ENCODE peak calls at places on chromosomes 12 and 14, in five cellular contexts. Y is cardiac muscle cell, Z is GM13976, R is testis, W is nephron progenitor cell. T is an unnamed sample.

GRCh38 chr12:63978519-63978918 is 134.0 kb downstream of the SRGAP1 start:
- DNase-seq in R (no peak), Z (no peak), W (no peak), Y (no peak), T (no peak)

GRCh38 chr14:23034498-23035302 is at the start of gene PSMB5:
- DNase-seq in R (peak; percentile 97), Y (peak; percentile 95), W (peak; percentile 76), Z (peak; percentile 91), T (peak; percentile 75)

GRCh38 chr14:90612801-90613200 is 203.4 kb downstream of the TTC7B start:
- DNase-seq in W (no peak), Y (no peak), R (no peak), Z (no peak), T (no peak)

GRCh38 chr12:75960086-75960910 is 71.3 kb downstream of the PHLDA1 start:
- DNase-seq in R (no peak), Z (peak; percentile 20), Y (no peak), W (no peak), T (no peak)

GRCh38 chr14:95573313-95573712 is 38.5 kb downstream of the GLRX5 start:
- DNase-seq in R (peak; percentile 60), Z (no peak), Y (no peak), W (no peak), T (no peak)

GRCh38 chr12:98042668-98043067 is 472.7 kb upstream of the TMPO start:
- DNase-seq in R (no peak), Z (no peak), Y (no peak), W (no peak), T (no peak)

GRCh38 chr12:120261951-120262851 is 3.3 kb downstream of the PXN start:
- DNase-seq in Z (no peak), W (no peak), Y (no peak), R (peak; percentile 76), T (no peak)

GRCh38 chr12:117342247-117342646 is 19.2 kb downstream of the NOS1 start:
- DNase-seq in W (no peak), Y (no peak), Z (no peak), R (no peak), T (no peak)

GRCh38 chr14:101457177-101457935 is 103.9 kb upstream of the DIO3 start:
- DNase-seq in Y (no peak), Z (no peak), W (peak; percentile 43), R (no peak), T (peak; percentile 11)

GRCh38 chr14:69363055-69363454 is 35.0 kb downstream of the ERH start:
- DNase-seq in R (peak; percentile 55), Y (peak; percentile 43), Z (no peak), W (peak; percentile 51), T (peak; percentile 13)

GRCh38 chr14:104723651-104724406 is at the start of gene ADSS1:
- DNase-seq in Y (peak; percentile 84), R (peak; percentile 67), W (peak; percentile 79), Z (peak; percentile 95), T (peak; percentile 64)

GRCh38 chr12:43965899-43966298 is 130.0 kb downstream of the TMEM117 start:
- DNase-seq in Z (no peak), Y (no peak), R (no peak), W (no peak), T (no peak)

GRCh38 chr12:93947486-93947885 is 200.9 kb upstream of the PLXNC1 start:
- DNase-seq in W (no peak), Y (no peak), Z (no peak), R (no peak), T (no peak)

GRCh38 chr14:96001866-96002510 is 37.2 kb upstream of the C14orf132 start:
- DNase-seq in W (peak; percentile 19), Z (no peak), R (no peak), Y (no peak), T (no peak)

GRCh38 chr12:89305373-89305772 is 46.9 kb downstream of the DUSP6 start:
- DNase-seq in Y (no peak), R (no peak), W (no peak), Z (no peak), T (no peak)

GRCh38 chr12:65123435-65124063 is 2.4 kb upstream of the WIF1 start:
- DNase-seq in W (peak; percentile 27), R (no peak), Y (peak; percentile 68), Z (peak; percentile 21), T (no peak)

GRCh38 chr12:10140001-10140400 is 10.0 kb upstream of the CLEC7A start:
- DNase-seq in Y (peak; percentile 45), W (peak; percentile 34), R (peak; percentile 57), Z (peak; percentile 46), T (peak; percentile 22)

GRCh38 chr14:31252865-31253264 is 45.3 kb upstream of the HECTD1 start:
- DNase-seq in Y (no peak), W (no peak), Z (no peak), R (no peak), T (no peak)

GRCh38 chr14:80313806-80314205 is 102.5 kb upstream of the DIO2 start:
- DNase-seq in Y (no peak), Z (no peak), W (no peak), R (no peak), T (no peak)

GRCh38 chr12:48009471-48009870 is 5.2 kb upstream of the COL2A1 start:
- DNase-seq in Z (no peak), R (no peak), Y (no peak), W (no peak), T (no peak)

GRCh38 chr12:78269620-78270019 is 438.9 kb downstream of the NAV3 start:
- DNase-seq in Z (no peak), R (no peak), Y (no peak), W (no peak), T (no peak)

GRCh38 chr12:113056631-113057488 is at the start of gene DTX1:
- DNase-seq in Y (peak; percentile 12), Z (peak; percentile 61), R (peak; percentile 58), W (peak; percentile 51), T (no peak)

GRCh38 chr14:103923863-103924262 is 4.4 kb upstream of the TDRD9 start:
- DNase-seq in Z (no peak), W (no peak), Y (no peak), R (no peak), T (no peak)

GRCh38 chr12:121283388-121283787 is 13.1 kb downstream of the CAMKK2 start:
- DNase-seq in W (no peak), Y (no peak), Z (no peak), R (no peak), T (no peak)

DNA sequence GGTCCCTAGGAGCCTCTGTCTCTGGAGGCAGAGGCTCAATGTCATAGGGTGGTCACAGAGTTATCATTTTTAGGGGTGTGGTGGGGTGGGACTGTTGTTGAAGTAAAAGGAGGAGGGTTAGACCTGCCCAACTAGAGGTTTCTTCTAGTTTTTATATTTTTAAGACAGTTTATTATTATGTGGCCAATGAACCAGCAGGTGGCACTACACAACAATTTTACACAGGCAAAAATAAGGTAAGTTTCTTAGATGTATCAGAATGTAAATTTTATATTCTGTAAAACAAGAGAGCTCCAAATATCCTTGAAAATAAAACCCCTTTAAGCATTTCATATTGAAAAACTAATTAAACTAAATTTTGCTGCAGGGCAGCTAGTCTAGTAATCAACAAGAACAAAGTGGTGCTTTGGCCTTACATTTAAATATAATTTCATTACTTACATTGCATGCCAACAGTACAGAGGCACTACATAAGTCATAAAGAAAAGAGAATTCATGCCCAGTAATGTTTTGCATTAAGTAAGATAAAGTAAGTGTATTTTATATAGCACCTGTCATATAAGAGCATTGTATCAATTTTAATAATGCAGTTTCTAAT is 22.2 kb upstream of the OVCH1 start:
- DNase-seq in Y (peak; percentile 29), Z (peak; percentile 25), W (peak; percentile 28), R (peak; percentile 43), T (peak; percentile 45)
- TF ChIP-seq CTCF in Y (peak; percentile 47), Z (peak; percentile 32), W (peak; percentile 61), R (peak; percentile 35), T (peak; percentile 98)

DNA sequence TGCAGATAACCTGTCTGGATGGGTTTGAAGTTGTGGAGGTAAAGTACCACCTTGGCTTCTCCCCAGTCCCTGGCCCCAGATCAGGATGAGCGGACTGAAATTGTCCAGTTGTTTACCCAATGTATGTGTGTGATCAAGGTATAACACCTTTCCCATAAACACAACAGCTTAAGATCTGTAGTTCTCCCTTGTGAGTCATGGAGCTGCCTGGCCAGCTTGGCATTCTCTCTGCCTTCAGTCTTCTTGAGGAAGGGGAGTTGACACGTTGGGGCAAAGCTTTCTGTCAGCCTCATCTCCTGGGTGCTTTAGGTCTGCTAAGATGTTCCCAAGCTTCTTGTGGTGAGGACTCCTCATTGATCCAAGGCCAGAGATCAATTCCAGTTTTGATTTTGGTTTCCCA is 6.1 kb downstream of the C1S start:
- DNase-seq in R (no peak), Y (no peak), W (no peak), Z (no peak), T (no peak)
- TF ChIP-seq CTCF in R (no peak), Y (no peak), W (no peak), Z (no peak), T (no peak)

DNA sequence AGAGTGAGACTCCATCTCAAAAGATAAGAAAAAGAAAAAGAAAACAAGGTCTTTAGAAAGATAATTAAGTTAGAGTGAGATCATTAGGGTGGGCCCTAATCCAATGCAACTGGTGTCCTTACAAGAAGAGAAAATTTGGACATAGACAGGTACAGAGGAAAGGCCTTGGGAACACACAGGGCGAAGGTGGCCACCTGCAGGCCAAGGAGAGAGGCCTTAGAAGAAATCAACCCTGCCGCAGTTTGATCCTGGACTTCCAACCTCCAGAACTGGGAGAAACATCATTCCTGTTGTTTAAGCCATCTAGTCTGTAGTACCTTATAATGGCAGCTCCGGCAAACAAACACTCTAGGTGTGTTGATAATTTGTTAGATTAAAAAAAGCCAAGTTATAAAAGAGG is 491.9 kb downstream of the MED13L start:
- DNase-seq in Z (no peak), R (no peak), Y (no peak), W (no peak), T (no peak)
- TF ChIP-seq CTCF in Z (no peak), R (no peak), Y (no peak), W (no peak), T (no peak)

GRCh38 chr12:111074965-111075364 is 154.6 kb upstream of the MYL2 start:
- DNase-seq in R (no peak), Y (no peak), Z (no peak), W (no peak), T (no peak)

GRCh38 chr12:111074559-111074958 is 154.2 kb upstream of the MYL2 start:
- DNase-seq in Y (no peak), W (no peak), Z (no peak), R (no peak), T (no peak)

GRCh38 chr12:111076199-111076598 is 155.8 kb upstream of the MYL2 start:
- DNase-seq in Y (no peak), Z (no peak), R (no peak), W (no peak), T (no peak)

GRCh38 chr12:111078731-111079130 is 158.4 kb upstream of the MYL2 start:
- DNase-seq in Z (no peak), W (no peak), R (no peak), Y (no peak), T (no peak)

DNA sequence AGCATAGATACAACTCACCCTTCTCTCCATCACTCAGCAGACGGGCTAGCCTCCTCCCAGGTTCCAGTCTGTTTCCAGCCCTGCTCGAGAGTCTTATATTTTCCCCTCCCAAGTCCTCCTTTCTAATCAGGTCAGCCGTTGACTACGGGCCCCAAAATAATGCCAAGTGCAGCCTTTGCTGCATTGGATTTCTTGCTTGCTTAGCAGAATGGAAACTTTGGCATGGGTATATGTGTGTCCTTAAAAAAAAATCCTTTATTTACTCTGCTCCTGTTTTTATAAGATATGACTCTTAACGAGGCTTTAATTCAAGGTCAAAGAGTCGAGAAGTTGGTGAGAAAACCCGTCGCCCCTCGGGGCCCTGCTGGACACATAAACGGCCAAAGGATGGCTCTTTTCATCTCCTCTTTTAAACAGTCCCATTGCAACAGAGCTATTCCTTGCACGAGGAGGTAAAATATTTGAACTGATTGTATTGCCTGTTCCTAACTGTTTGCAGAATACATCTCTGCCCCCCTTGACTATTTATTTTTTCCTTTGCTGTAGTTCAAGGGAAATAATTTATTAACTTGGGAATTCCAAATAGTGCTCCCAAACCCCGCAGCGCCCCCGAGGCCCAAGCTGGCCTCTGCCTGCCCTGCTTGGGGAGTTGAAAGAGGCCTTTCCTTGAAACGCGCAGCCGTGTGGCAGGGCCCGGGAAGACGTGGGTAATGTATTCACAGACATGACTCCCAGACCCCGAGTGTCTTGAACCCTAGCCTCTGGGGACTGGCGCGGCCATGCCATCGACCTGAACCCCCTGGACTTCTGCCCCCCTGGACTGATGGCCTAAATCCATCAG is 156.5 kb upstream of the MYL2 start:
- DNase-seq in W (peak; percentile 17), Y (no peak), Z (no peak), R (no peak), T (no peak)
- TF ChIP-seq CTCF in W (no peak), Y (no peak), Z (no peak), R (no peak), T (no peak)

T was measured in neural crest cell.